ENCODE peak calls at places on chromosome 17, in eight cellular contexts. S, Z, H, L, U, O, B and C are unnamed samples.

GRCh38 chr17:54864636-54865420 is 35.8 kb upstream of the TOM1L1 start:
- DNase-seq in H (no peak), Z (no peak), U (no peak), B (no peak), O (no peak), L (no peak), S (no peak), C (no peak)

GRCh38 chr17:39647242-39647641 is 10.3 kb downstream of the STARD3 start:
- DNase-seq in B (no peak), Z (no peak), H (no peak), O (no peak), S (no peak), U (no peak), L (no peak), C (no peak)

GRCh38 chr17:42097691-42098661 is at the start of gene ZNF385C:
- DNase-seq in Z (no peak), H (peak; percentile 59), U (no peak), B (no peak), O (no peak), S (no peak), L (no peak), C (no peak)

GRCh38 chr17:8015957-8016631 is 13.7 kb downstream of the GUCY2D start:
- DNase-seq in Z (no peak), L (no peak), H (no peak), S (no peak), U (no peak), B (no peak), O (no peak), C (no peak)

GRCh38 chr17:81285179-81285878 is 9.8 kb downstream of the SLC38A10 start:
- DNase-seq in O (no peak), Z (peak; percentile 81), S (no peak), L (no peak), U (no peak), B (peak; percentile 71), H (peak; percentile 7), C (no peak)

GRCh38 chr17:70369296-70369855 is 200.0 kb downstream of the KCNJ2 start:
- DNase-seq in S (no peak), O (no peak), U (no peak), B (peak; percentile 44), H (no peak), Z (no peak), L (no peak), C (no peak)

GRCh38 chr17:68293490-68294195 is 2.3 kb downstream of the ARSG start:
- DNase-seq in H (no peak), L (no peak), U (no peak), S (no peak), O (no peak), B (no peak), Z (no peak), C (no peak)

GRCh38 chr17:77471984-77472836 is 331.4 kb downstream of the SEC14L1 start:
- DNase-seq in Z (no peak), B (peak; percentile 77), H (no peak), O (no peak), U (no peak), S (peak; percentile 46), L (peak; percentile 76), C (peak; percentile 98)

GRCh38 chr17:55454906-55455474 is 33.4 kb upstream of the MMD start:
- DNase-seq in L (peak; percentile 26), B (peak; percentile 93), H (no peak), O (peak; percentile 90), U (peak; percentile 99), S (peak; percentile 88), Z (no peak), C (peak; percentile 60)

GRCh38 chr17:79485991-79486390 is 124.9 kb downstream of the RBFOX3 start:
- DNase-seq in H (no peak), O (no peak), Z (no peak), B (no peak), L (no peak), U (no peak), S (no peak), C (no peak)

GRCh38 chr17:71633391-71633849 is 487.4 kb upstream of the SOX9 start:
- DNase-seq in U (peak; percentile 52), O (peak; percentile 70), B (peak; percentile 90), L (peak; percentile 82), Z (no peak), H (no peak), S (peak; percentile 90), C (no peak)

GRCh38 chr17:77142689-77143088 is 1.9 kb downstream of the SEC14L1 start:
- DNase-seq in H (no peak), Z (no peak), L (no peak), U (no peak), S (no peak), B (no peak), O (no peak), C (no peak)

GRCh38 chr17:11244781-11245180 is 3.8 kb downstream of the SHISA6 start:
- DNase-seq in L (no peak), U (no peak), Z (no peak), O (no peak), B (no peak), S (no peak), H (no peak), C (no peak)

GRCh38 chr17:68602267-68602644 is 1.1 kb upstream of the FAM20A start:
- DNase-seq in O (no peak), S (no peak), U (no peak), H (no peak), Z (no peak), B (no peak), L (no peak), C (no peak)

GRCh38 chr17:29977836-29978235 is 36.4 kb downstream of the EFCAB5 start:
- DNase-seq in O (no peak), S (peak; percentile 61), B (peak; percentile 68), L (no peak), U (peak; percentile 51), Z (no peak), H (no peak), C (no peak)

GRCh38 chr17:39325528-39326240 is 75.7 kb downstream of the FBXL20 start:
- DNase-seq in Z (no peak), O (no peak), S (no peak), L (no peak), H (no peak), B (no peak), U (no peak), C (no peak)